ENCODE peak calls at places on chromosomes 13 and 19, in ten cellular contexts. One of them, this sample, is unnamed.

GRCh38 chr13:77891041-77891440 is 27.6 kb downstream of the EDNRB start:
- DNase-seq in tibial nerve: no peak
- DNase-seq in fibroblast of lung: no peak
- DNase-seq in foreskin fibroblast: no peak
- DNase-seq in endothelial cell of umbilical vein: peak
- DNase-seq in progenitor cell of endocrine pancreas: no peak
- DNase-seq in lung: no peak
- DNase-seq in fibroblast of the aortic adventitia: no peak
- DNase-seq in MCF 10A: no peak
- DNase-seq in endodermal cell: no peak
- DNase-seq in this sample: no peak

GRCh38 chr19:14114854-14115253 is 2.7 kb downstream of the PRKACA start:
- DNase-seq in endothelial cell of umbilical vein: no peak
- DNase-seq in MCF 10A: peak
- DNase-seq in progenitor cell of endocrine pancreas: no peak
- DNase-seq in fibroblast of lung: no peak
- DNase-seq in lung: peak
- DNase-seq in tibial nerve: no peak
- DNase-seq in endodermal cell: peak
- DNase-seq in fibroblast of the aortic adventitia: no peak
- DNase-seq in foreskin fibroblast: no peak
- DNase-seq in this sample: peak

GRCh38 chr19:33300016-33300981 is 2.0 kb downstream of the CEBPA start:
- DNase-seq in MCF 10A: no peak
- DNase-seq in progenitor cell of endocrine pancreas: no peak
- DNase-seq in foreskin fibroblast: no peak
- DNase-seq in lung: peak
- DNase-seq in fibroblast of the aortic adventitia: peak
- DNase-seq in tibial nerve: no peak
- DNase-seq in fibroblast of lung: no peak
- DNase-seq in endothelial cell of umbilical vein: no peak
- DNase-seq in endodermal cell: no peak
- DNase-seq in this sample: no peak

GRCh38 chr19:6803036-6803404 is 30.5 kb downstream of the VAV1 start:
- DNase-seq in fibroblast of the aortic adventitia: no peak
- DNase-seq in endodermal cell: no peak
- DNase-seq in fibroblast of lung: no peak
- DNase-seq in progenitor cell of endocrine pancreas: no peak
- DNase-seq in endothelial cell of umbilical vein: no peak
- DNase-seq in tibial nerve: no peak
- DNase-seq in lung: no peak
- DNase-seq in foreskin fibroblast: no peak
- DNase-seq in MCF 10A: no peak
- DNase-seq in this sample: no peak

GRCh38 chr13:98797456-98797855 is 45.0 kb upstream of the SLC15A1 start:
- DNase-seq in tibial nerve: no peak
- DNase-seq in fibroblast of the aortic adventitia: no peak
- DNase-seq in endothelial cell of umbilical vein: no peak
- DNase-seq in lung: no peak
- DNase-seq in progenitor cell of endocrine pancreas: no peak
- DNase-seq in fibroblast of lung: peak
- DNase-seq in endodermal cell: no peak
- DNase-seq in MCF 10A: no peak
- DNase-seq in foreskin fibroblast: no peak
- DNase-seq in this sample: no peak

GRCh38 chr13:79810671-79811070 is 329.7 kb downstream of the NDFIP2 start:
- DNase-seq in lung: no peak
- DNase-seq in progenitor cell of endocrine pancreas: no peak
- DNase-seq in MCF 10A: no peak
- DNase-seq in endodermal cell: no peak
- DNase-seq in endothelial cell of umbilical vein: peak
- DNase-seq in fibroblast of lung: peak
- DNase-seq in tibial nerve: no peak
- DNase-seq in fibroblast of the aortic adventitia: peak
- DNase-seq in foreskin fibroblast: peak
- DNase-seq in this sample: no peak

GRCh38 chr13:27379694-27380596 is 44.5 kb upstream of the GTF3A start:
- DNase-seq in progenitor cell of endocrine pancreas: peak
- DNase-seq in fibroblast of the aortic adventitia: peak
- DNase-seq in fibroblast of lung: no peak
- DNase-seq in endothelial cell of umbilical vein: peak
- DNase-seq in lung: no peak
- DNase-seq in foreskin fibroblast: peak
- DNase-seq in tibial nerve: peak
- DNase-seq in endodermal cell: peak
- DNase-seq in MCF 10A: peak
- DNase-seq in this sample: peak

GRCh38 chr19:41755328-41755913 is at the start of gene CEACAM6:
- DNase-seq in tibial nerve: no peak
- DNase-seq in endothelial cell of umbilical vein: no peak
- DNase-seq in fibroblast of lung: no peak
- DNase-seq in progenitor cell of endocrine pancreas: no peak
- DNase-seq in fibroblast of the aortic adventitia: no peak
- DNase-seq in foreskin fibroblast: no peak
- DNase-seq in MCF 10A: no peak
- DNase-seq in lung: peak
- DNase-seq in endodermal cell: peak
- DNase-seq in this sample: peak

GRCh38 chr19:48806818-48807589 is 3.8 kb downstream of the BCAT2 start:
- DNase-seq in foreskin fibroblast: no peak
- DNase-seq in lung: no peak
- DNase-seq in tibial nerve: no peak
- DNase-seq in fibroblast of lung: peak
- DNase-seq in endothelial cell of umbilical vein: no peak
- DNase-seq in progenitor cell of endocrine pancreas: peak
- DNase-seq in MCF 10A: peak
- DNase-seq in fibroblast of the aortic adventitia: peak
- DNase-seq in endodermal cell: peak
- DNase-seq in this sample: no peak

GRCh38 chr19:48806518-48806817 is 4.4 kb downstream of the BCAT2 start:
- DNase-seq in endothelial cell of umbilical vein: peak
- DNase-seq in progenitor cell of endocrine pancreas: no peak
- DNase-seq in tibial nerve: no peak
- DNase-seq in lung: no peak
- DNase-seq in fibroblast of lung: no peak
- DNase-seq in fibroblast of the aortic adventitia: no peak
- DNase-seq in MCF 10A: no peak
- DNase-seq in foreskin fibroblast: no peak
- DNase-seq in endodermal cell: peak
- DNase-seq in this sample: peak

GRCh38 chr19:48805452-48805851 is 5.4 kb downstream of the BCAT2 start:
- DNase-seq in foreskin fibroblast: no peak
- DNase-seq in endodermal cell: no peak
- DNase-seq in tibial nerve: no peak
- DNase-seq in lung: no peak
- DNase-seq in MCF 10A: no peak
- DNase-seq in progenitor cell of endocrine pancreas: no peak
- DNase-seq in fibroblast of lung: no peak
- DNase-seq in fibroblast of the aortic adventitia: no peak
- DNase-seq in endothelial cell of umbilical vein: no peak
- DNase-seq in this sample: no peak

GRCh38 chr19:48810151-48810550 is 678 bp downstream of the BCAT2 start:
- DNase-seq in endothelial cell of umbilical vein: peak
- DNase-seq in foreskin fibroblast: no peak
- DNase-seq in fibroblast of lung: no peak
- DNase-seq in endodermal cell: no peak
- DNase-seq in fibroblast of the aortic adventitia: no peak
- DNase-seq in progenitor cell of endocrine pancreas: no peak
- DNase-seq in lung: no peak
- DNase-seq in MCF 10A: no peak
- DNase-seq in tibial nerve: no peak
- DNase-seq in this sample: no peak

GRCh38 chr19:48807590-48808308 is 3.1 kb downstream of the BCAT2 start:
- DNase-seq in lung: no peak
- DNase-seq in MCF 10A: no peak
- DNase-seq in fibroblast of lung: no peak
- DNase-seq in endothelial cell of umbilical vein: no peak
- DNase-seq in tibial nerve: no peak
- DNase-seq in progenitor cell of endocrine pancreas: no peak
- DNase-seq in fibroblast of the aortic adventitia: no peak
- DNase-seq in foreskin fibroblast: no peak
- DNase-seq in endodermal cell: peak
- DNase-seq in this sample: no peak
- TF ChIP-seq CTCF in lung: no peak
- TF ChIP-seq CTCF in MCF 10A: no peak
- TF ChIP-seq CTCF in fibroblast of lung: no peak
- TF ChIP-seq CTCF in endothelial cell of umbilical vein: no peak
- TF ChIP-seq CTCF in tibial nerve: no peak
- TF ChIP-seq CTCF in progenitor cell of endocrine pancreas: no peak
- TF ChIP-seq CTCF in fibroblast of the aortic adventitia: peak
- TF ChIP-seq CTCF in foreskin fibroblast: no peak
- TF ChIP-seq CTCF in endodermal cell: no peak
- TF ChIP-seq CTCF in this sample: no peak

GRCh38 chr19:47429140-47429793 is 9.9 kb upstream of the MEIS3 start:
- DNase-seq in MCF 10A: no peak
- DNase-seq in progenitor cell of endocrine pancreas: no peak
- DNase-seq in endodermal cell: peak
- DNase-seq in fibroblast of lung: no peak
- DNase-seq in tibial nerve: no peak
- DNase-seq in lung: no peak
- DNase-seq in endothelial cell of umbilical vein: no peak
- DNase-seq in fibroblast of the aortic adventitia: no peak
- DNase-seq in foreskin fibroblast: no peak
- DNase-seq in this sample: no peak

GRCh38 chr19:47432499-47432898 is 13.2 kb upstream of the MEIS3 start:
- DNase-seq in progenitor cell of endocrine pancreas: no peak
- DNase-seq in tibial nerve: no peak
- DNase-seq in lung: no peak
- DNase-seq in fibroblast of lung: no peak
- DNase-seq in endothelial cell of umbilical vein: no peak
- DNase-seq in MCF 10A: no peak
- DNase-seq in foreskin fibroblast: no peak
- DNase-seq in endodermal cell: no peak
- DNase-seq in fibroblast of the aortic adventitia: no peak
- DNase-seq in this sample: no peak

GRCh38 chr19:47432091-47432490 is 12.8 kb upstream of the MEIS3 start:
- DNase-seq in lung: no peak
- DNase-seq in fibroblast of the aortic adventitia: no peak
- DNase-seq in tibial nerve: no peak
- DNase-seq in fibroblast of lung: no peak
- DNase-seq in endodermal cell: no peak
- DNase-seq in endothelial cell of umbilical vein: no peak
- DNase-seq in MCF 10A: no peak
- DNase-seq in progenitor cell of endocrine pancreas: no peak
- DNase-seq in foreskin fibroblast: no peak
- DNase-seq in this sample: no peak

GRCh38 chr19:47428177-47428894 is 9.0 kb upstream of the MEIS3 start:
- DNase-seq in endothelial cell of umbilical vein: peak
- DNase-seq in endodermal cell: peak
- DNase-seq in MCF 10A: peak
- DNase-seq in progenitor cell of endocrine pancreas: peak
- DNase-seq in fibroblast of the aortic adventitia: peak
- DNase-seq in lung: peak
- DNase-seq in foreskin fibroblast: peak
- DNase-seq in fibroblast of lung: peak
- DNase-seq in tibial nerve: peak
- DNase-seq in this sample: peak

DNA sequence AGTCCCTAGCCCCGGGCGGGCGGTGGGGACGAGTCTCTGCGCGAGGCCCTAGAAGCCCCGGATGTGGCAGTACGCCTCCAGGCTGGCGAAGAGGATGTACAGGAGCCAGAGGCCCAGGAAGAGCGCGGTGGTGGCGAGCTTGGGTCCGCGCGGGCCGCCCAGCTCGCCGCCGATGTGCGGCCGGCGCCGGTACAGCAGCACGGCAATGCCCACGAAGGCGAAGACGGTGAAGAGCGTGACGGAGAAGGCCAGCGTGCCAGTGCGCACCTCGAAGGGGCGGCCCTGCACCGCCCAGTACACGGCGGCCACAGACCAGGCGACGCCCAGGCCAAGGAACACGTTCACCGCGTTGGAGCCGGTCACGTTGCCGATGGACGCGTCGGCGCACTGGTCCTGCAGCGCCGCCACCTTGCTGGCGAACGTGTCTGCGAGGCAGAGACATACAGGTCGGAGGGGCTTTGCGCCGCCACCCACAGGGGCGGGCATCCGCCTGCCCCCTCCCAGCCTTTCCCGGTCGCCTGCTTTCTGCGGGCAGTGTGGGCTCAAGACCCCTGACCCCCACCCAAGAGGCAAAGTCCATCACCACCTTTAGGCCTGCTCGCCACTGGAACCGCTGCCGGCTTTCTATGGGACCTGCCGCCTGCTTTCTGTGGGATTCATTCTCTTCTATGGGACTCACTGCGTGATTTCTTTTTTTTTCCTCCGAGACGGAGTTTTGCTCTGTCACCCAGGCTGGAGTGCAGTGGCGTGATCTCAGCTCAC is 10.9 kb upstream of the MEIS3 start:
- DNase-seq in MCF 10A: no peak
- DNase-seq in tibial nerve: no peak
- DNase-seq in endothelial cell of umbilical vein: peak
- DNase-seq in foreskin fibroblast: peak
- DNase-seq in lung: peak
- DNase-seq in progenitor cell of endocrine pancreas: peak
- DNase-seq in fibroblast of the aortic adventitia: peak
- DNase-seq in endodermal cell: peak
- DNase-seq in fibroblast of lung: peak
- DNase-seq in this sample: peak
- TF ChIP-seq CTCF in MCF 10A: no peak
- TF ChIP-seq CTCF in tibial nerve: peak
- TF ChIP-seq CTCF in endothelial cell of umbilical vein: peak
- TF ChIP-seq CTCF in foreskin fibroblast: no peak
- TF ChIP-seq CTCF in lung: no peak
- TF ChIP-seq CTCF in progenitor cell of endocrine pancreas: peak
- TF ChIP-seq CTCF in fibroblast of the aortic adventitia: peak
- TF ChIP-seq CTCF in endodermal cell: peak
- TF ChIP-seq CTCF in fibroblast of lung: no peak
- TF ChIP-seq CTCF in this sample: peak

DNA sequence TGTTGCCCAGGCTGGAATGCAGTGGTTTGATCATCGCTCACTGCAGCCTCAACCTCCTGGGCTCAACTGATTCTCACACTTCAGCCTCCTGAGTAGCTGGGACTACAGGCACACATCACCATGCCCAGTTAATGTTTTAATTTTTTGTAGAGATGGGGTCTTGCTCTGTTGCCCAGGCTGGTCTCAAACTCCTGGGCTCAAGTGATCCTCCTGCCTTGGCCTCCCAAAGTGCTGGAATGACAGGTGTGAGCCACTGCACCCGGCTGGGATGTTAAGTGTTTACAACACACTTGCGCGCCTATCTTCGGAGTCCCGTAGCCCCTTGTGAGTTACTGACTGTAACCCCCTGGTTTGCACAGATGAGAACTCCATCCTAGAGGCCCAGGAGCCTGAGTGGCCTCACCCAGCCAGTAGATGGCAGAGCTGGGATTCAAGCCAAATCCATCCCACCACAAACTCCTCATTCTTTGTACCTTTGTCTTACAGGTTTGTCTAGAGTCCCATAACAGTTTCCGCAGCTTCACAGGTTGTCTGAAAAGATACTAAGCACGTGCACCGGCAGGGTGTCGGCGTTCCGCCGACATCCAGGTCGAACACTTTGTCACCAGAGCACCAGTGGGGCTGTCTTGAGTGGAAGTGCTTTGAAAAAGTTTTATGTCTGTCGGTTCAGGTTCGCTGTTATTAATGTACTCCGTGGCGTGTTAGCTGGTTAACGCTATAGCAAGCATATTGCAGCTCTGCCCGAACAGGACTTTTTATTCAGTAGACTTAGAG is 14.7 kb downstream of the MAG start:
- DNase-seq in fibroblast of the aortic adventitia: no peak
- DNase-seq in MCF 10A: peak
- DNase-seq in progenitor cell of endocrine pancreas: no peak
- DNase-seq in endodermal cell: peak
- DNase-seq in foreskin fibroblast: no peak
- DNase-seq in endothelial cell of umbilical vein: no peak
- DNase-seq in fibroblast of lung: no peak
- DNase-seq in lung: no peak
- DNase-seq in tibial nerve: no peak
- DNase-seq in this sample: peak
- TF ChIP-seq CTCF in fibroblast of the aortic adventitia: peak
- TF ChIP-seq CTCF in MCF 10A: no peak
- TF ChIP-seq CTCF in progenitor cell of endocrine pancreas: peak
- TF ChIP-seq CTCF in endodermal cell: peak
- TF ChIP-seq CTCF in foreskin fibroblast: no peak
- TF ChIP-seq CTCF in endothelial cell of umbilical vein: no peak
- TF ChIP-seq CTCF in fibroblast of lung: no peak
- TF ChIP-seq CTCF in lung: no peak
- TF ChIP-seq CTCF in tibial nerve: no peak
- TF ChIP-seq CTCF in this sample: peak

GRCh38 chr19:18429717-18430416 is 8.1 kb downstream of the ISYNA1 start:
- DNase-seq in endothelial cell of umbilical vein: no peak
- DNase-seq in fibroblast of lung: no peak
- DNase-seq in progenitor cell of endocrine pancreas: no peak
- DNase-seq in tibial nerve: no peak
- DNase-seq in lung: no peak
- DNase-seq in endodermal cell: peak
- DNase-seq in MCF 10A: no peak
- DNase-seq in foreskin fibroblast: no peak
- DNase-seq in fibroblast of the aortic adventitia: no peak
- DNase-seq in this sample: no peak

GRCh38 chr19:18428173-18428836 is 9.1 kb downstream of the SSBP4 start:
- DNase-seq in foreskin fibroblast: no peak
- DNase-seq in fibroblast of the aortic adventitia: no peak
- DNase-seq in lung: no peak
- DNase-seq in endothelial cell of umbilical vein: no peak
- DNase-seq in fibroblast of lung: no peak
- DNase-seq in tibial nerve: no peak
- DNase-seq in progenitor cell of endocrine pancreas: no peak
- DNase-seq in endodermal cell: no peak
- DNase-seq in MCF 10A: no peak
- DNase-seq in this sample: no peak

GRCh38 chr19:18430417-18431144 is 7.4 kb downstream of the ISYNA1 start:
- DNase-seq in foreskin fibroblast: no peak
- DNase-seq in endothelial cell of umbilical vein: no peak
- DNase-seq in MCF 10A: no peak
- DNase-seq in lung: no peak
- DNase-seq in endodermal cell: no peak
- DNase-seq in fibroblast of lung: no peak
- DNase-seq in fibroblast of the aortic adventitia: no peak
- DNase-seq in progenitor cell of endocrine pancreas: no peak
- DNase-seq in tibial nerve: no peak
- DNase-seq in this sample: no peak

GRCh38 chr19:18427752-18428131 is 8.5 kb downstream of the SSBP4 start:
- DNase-seq in progenitor cell of endocrine pancreas: no peak
- DNase-seq in foreskin fibroblast: no peak
- DNase-seq in endodermal cell: no peak
- DNase-seq in fibroblast of lung: no peak
- DNase-seq in lung: no peak
- DNase-seq in MCF 10A: no peak
- DNase-seq in fibroblast of the aortic adventitia: no peak
- DNase-seq in endothelial cell of umbilical vein: no peak
- DNase-seq in tibial nerve: no peak
- DNase-seq in this sample: no peak

DNA sequence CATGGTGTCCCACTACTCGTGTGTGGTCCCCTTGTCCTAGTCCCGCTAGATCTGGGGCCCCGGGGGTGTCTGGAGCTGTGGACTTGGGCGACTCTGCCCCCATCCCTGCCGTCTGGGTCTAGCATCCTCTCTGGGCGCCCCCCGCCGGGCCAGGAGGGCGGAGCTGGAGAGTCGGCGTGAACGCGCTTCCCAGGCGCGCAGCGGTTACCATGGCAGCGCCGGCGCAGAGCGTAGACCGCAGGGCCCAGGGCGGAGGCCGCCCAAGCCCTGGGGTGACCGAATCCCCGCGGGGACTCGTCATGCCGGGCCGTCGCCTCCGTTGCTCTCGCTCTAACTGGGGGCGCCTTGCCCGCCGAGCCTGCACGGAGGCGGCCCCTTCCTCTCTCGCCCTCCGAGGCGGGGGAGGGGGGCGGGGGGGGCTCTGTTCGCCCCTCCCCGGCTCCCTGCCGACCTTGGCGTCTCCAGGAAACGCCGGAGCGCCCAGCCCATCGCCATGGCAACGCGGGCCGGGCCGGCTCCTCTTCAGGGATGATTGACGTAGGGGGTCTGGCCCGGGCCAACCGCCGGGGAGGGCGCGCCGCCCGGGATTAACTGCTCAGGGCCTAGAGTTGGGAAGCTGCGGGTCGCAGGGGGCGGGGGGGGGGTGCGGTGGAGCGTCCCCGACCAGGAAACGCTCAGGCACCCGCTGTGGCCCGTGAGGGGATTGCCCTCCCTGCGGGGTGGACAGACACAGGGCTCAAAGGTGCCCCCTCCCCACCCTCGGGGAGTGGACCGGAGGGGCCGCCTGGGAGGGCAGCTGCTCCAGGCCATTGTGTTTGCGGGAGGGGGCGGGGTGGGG is 8.9 kb downstream of the ISYNA1 start:
- DNase-seq in fibroblast of lung: peak
- DNase-seq in fibroblast of the aortic adventitia: peak
- DNase-seq in endodermal cell: peak
- DNase-seq in foreskin fibroblast: peak
- DNase-seq in endothelial cell of umbilical vein: peak
- DNase-seq in progenitor cell of endocrine pancreas: peak
- DNase-seq in lung: no peak
- DNase-seq in MCF 10A: no peak
- DNase-seq in tibial nerve: no peak
- DNase-seq in this sample: no peak
- TF ChIP-seq CTCF in fibroblast of lung: no peak
- TF ChIP-seq CTCF in fibroblast of the aortic adventitia: no peak
- TF ChIP-seq CTCF in endodermal cell: no peak
- TF ChIP-seq CTCF in foreskin fibroblast: no peak
- TF ChIP-seq CTCF in endothelial cell of umbilical vein: no peak
- TF ChIP-seq CTCF in progenitor cell of endocrine pancreas: no peak
- TF ChIP-seq CTCF in lung: no peak
- TF ChIP-seq CTCF in MCF 10A: no peak
- TF ChIP-seq CTCF in tibial nerve: no peak
- TF ChIP-seq CTCF in this sample: no peak